ENCODE peak calls at places on chromosomes 11 and 22, in five cellular contexts. Z is mammary epithelial cell; G is foreskin melanocyte; U is CD4-positive, alpha-beta T cell; Y is fibroblast of the aortic adventitia. O is an unnamed sample.

GRCh38 chr11:76623884-76624419 is 46.6 kb downstream of the LRRC32 start:
- DNase-seq in Y (no peak), G (no peak), U (no peak), Z (no peak), O (no peak)

GRCh38 chr11:121482231-121483129 is 29.7 kb upstream of the SORL1-AS1 start:
- DNase-seq in Z (no peak), U (peak), G (no peak), Y (no peak), O (peak)

GRCh38 chr11:19276859-19277808 is 36.4 kb upstream of the E2F8 start:
- DNase-seq in U (no peak), Y (no peak), Z (peak), G (no peak), O (no peak)

GRCh38 chr22:19636696-19637355 is 77.5 kb upstream of the SEPTIN5 start:
- DNase-seq in Z (no peak), G (no peak), Y (no peak), U (no peak), O (no peak)

GRCh38 chr11:65476632-65477270 is 22.1 kb upstream of the MALAT1 start:
- DNase-seq in Z (no peak), U (peak), Y (peak), G (no peak), O (no peak)

GRCh38 chr11:32884770-32885384 is 7.7 kb upstream of the QSER1 start:
- DNase-seq in U (no peak), G (no peak), Z (no peak), Y (peak), O (no peak)

GRCh38 chr11:14520086-14520901 is at the start of gene PSMA1:
- DNase-seq in Z (peak), G (peak), Y (peak), U (peak), O (peak)

GRCh38 chr11:44946268-44946667 is 4.4 kb downstream of the TP53I11 start:
- DNase-seq in U (no peak), G (no peak), Z (no peak), Y (peak), O (no peak)

GRCh38 chr22:37370306-37370979 is 56.8 kb downstream of the ELFN2 start:
- DNase-seq in Y (no peak), U (no peak), Z (no peak), G (no peak), O (no peak)

GRCh38 chr11:111123463-111124398 is 121.8 kb upstream of the POU2AF2 start:
- DNase-seq in U (no peak), G (no peak), Z (no peak), Y (no peak), O (no peak)

GRCh38 chr11:68808787-68809186 is 32.9 kb downstream of the CPT1A start:
- DNase-seq in U (no peak), Y (no peak), G (no peak), Z (no peak), O (no peak)

GRCh38 chr22:48476599-48476998 is 1351.1 kb downstream of the BRD1 start:
- DNase-seq in U (no peak), Y (no peak), Z (no peak), G (no peak), O (no peak)

GRCh38 chr11:75768112-75768908 is at the start of gene DGAT2:
- DNase-seq in U (peak), Z (peak), G (peak), Y (peak), O (peak)

GRCh38 chr22:30421695-30422480 is 3.7 kb upstream of the MTFP1 start:
- DNase-seq in Y (no peak), G (no peak), Z (no peak), U (no peak), O (no peak)

GRCh38 chr11:33690290-33691050 is 10.2 kb downstream of the C11orf91 start:
- DNase-seq in Z (peak), Y (peak), U (no peak), G (peak), O (no peak)

GRCh38 chr11:121625784-121626506 is 173.2 kb upstream of the SORL1-AS1 start:
- DNase-seq in G (no peak), Y (peak), Z (no peak), U (no peak), O (no peak)

GRCh38 chr11:79049627-79050238 is 391.1 kb downstream of the TENM4 start:
- DNase-seq in Y (no peak), U (no peak), G (no peak), Z (no peak), O (no peak)

GRCh38 chr11:43998308-43998707 is 49.5 kb upstream of the ACCSL start:
- DNase-seq in Z (no peak), G (no peak), U (no peak), Y (no peak), O (no peak)

GRCh38 chr11:31957674-31958073 is 133.2 kb upstream of the RCN1 start:
- DNase-seq in U (no peak), Y (no peak), G (no peak), Z (no peak), O (no peak)

GRCh38 chr11:77191823-77192495 is 63.9 kb downstream of the MYO7A start:
- DNase-seq in Z (peak), Y (peak), G (no peak), U (peak), O (peak)

GRCh38 chr11:96185220-96185768 is 157.7 kb downstream of the MAML2 start:
- DNase-seq in G (no peak), Y (no peak), Z (no peak), U (no peak), O (no peak)

GRCh38 chr11:11521306-11522002 is 100.4 kb downstream of the GALNT18 start:
- DNase-seq in G (no peak), U (no peak), Y (no peak), Z (no peak), O (no peak)

GRCh38 chr11:43576834-43577521 is 103.6 kb upstream of the HSD17B12 start:
- DNase-seq in U (no peak), G (no peak), Y (peak), Z (no peak), O (no peak)

GRCh38 chr11:117143390-117143789 is 697 bp upstream of the PAFAH1B2 start:
- DNase-seq in G (peak), U (no peak), Y (peak), Z (peak), O (peak)

GRCh38 chr11:93123351-93123898 is 74.4 kb downstream of the SLC36A4 start:
- DNase-seq in G (no peak), Z (no peak), U (no peak), Y (peak), O (no peak)

GRCh38 chr11:122440783-122441701 is 214.5 kb upstream of the UBASH3B start:
- DNase-seq in U (no peak), Y (peak), G (no peak), Z (no peak), O (no peak)

GRCh38 chr11:132258865-132259264 is 888.5 kb downstream of the NTM start:
- DNase-seq in Y (peak), U (no peak), G (no peak), Z (peak), O (no peak)